ENCODE peak calls at places on chromosomes 6 and 20, in nine cellular contexts. S is left ventricle myocardium inferior; N is neuronal stem cell; W is esophagus squamous epithelium; F is RWPE2; J is uterus; C is adrenal gland; Z is CD8-positive, alpha-beta T cell; P is right lobe of liver. Q is an unnamed sample. For H3K4me1, the result is how much of the 10 kb centered on the place peaks cover.

GRCh38 chr6:20998748-20999448 is 464.6 kb downstream of the CDKAL1 start:
- DNase-seq in S (no peak), C (no peak), P (no peak), Z (no peak), W (no peak), F (no peak), J (no peak), N (no peak), Q (no peak)

GRCh38 chr6:10759312-10759839 is 11.8 kb downstream of the TMEM14B start:
- DNase-seq in W (no peak), J (no peak), C (no peak), N (peak), F (peak), S (no peak), Z (no peak), P (no peak), Q (no peak)

GRCh38 chr6:32129297-32130088 is 595 bp downstream of the FKBPL start:
- DNase-seq in S (no peak), Z (no peak), W (no peak), N (no peak), P (no peak), J (no peak), C (no peak), F (no peak), Q (no peak)

GRCh38 chr20:2559641-2560040 is 23.3 kb downstream of the TMC2 start:
- DNase-seq in S (no peak), Z (no peak), P (no peak), F (no peak), C (no peak), W (no peak), J (no peak), N (no peak), Q (no peak)

GRCh38 chr6:18293192-18293904 is 29.0 kb upstream of the DEK start:
- DNase-seq in N (no peak), W (no peak), F (no peak), P (no peak), J (no peak), Z (no peak), S (no peak), C (no peak), Q (no peak)

GRCh38 chr6:99151634-99152344 is 197.7 kb downstream of the FAXC start:
- DNase-seq in W (no peak), S (peak), J (no peak), F (no peak), P (peak), N (peak), Z (no peak), C (peak), Q (peak)

GRCh38 chr6:132687306-132687705 is 26.5 kb downstream of the VNN1 start:
- DNase-seq in Z (no peak), S (no peak), F (no peak), N (no peak), W (no peak), J (no peak), C (no peak), P (no peak), Q (no peak)

GRCh38 chr20:1320016-1320415 is 8.9 kb downstream of the SDCBP2 start:
- DNase-seq in C (no peak), N (no peak), Z (no peak), F (no peak), J (no peak), S (no peak), P (no peak), W (no peak), Q (no peak)

GRCh38 chr6:137531376-137532092 is 37.3 kb upstream of the OLIG3 start:
- DNase-seq in Z (no peak), S (no peak), F (no peak), N (no peak), C (no peak), P (no peak), J (no peak), W (no peak), Q (no peak)

GRCh38 chr20:37816003-37816402 is 86.9 kb upstream of the VSTM2L start:
- DNase-seq in F (no peak), Z (no peak), W (no peak), J (no peak), N (no peak), P (no peak), C (no peak), S (no peak), Q (no peak)

GRCh38 chr20:51613576-51613975 is 71.1 kb upstream of the NFATC2 start:
- DNase-seq in P (no peak), F (no peak), N (no peak), C (no peak), S (no peak), Z (no peak), W (no peak), J (peak), Q (no peak)

GRCh38 chr6:57205550-57206328 is 16.4 kb downstream of the RAB23 start:
- DNase-seq in S (no peak), W (no peak), J (no peak), F (no peak), Z (no peak), P (no peak), C (no peak), N (no peak), Q (no peak)

GRCh38 chr6:166259296-166259977 is 48.8 kb downstream of the PRR18 start:
- DNase-seq in F (no peak), S (no peak), C (no peak), J (no peak), P (no peak), W (no peak), N (no peak), Z (peak), Q (no peak)

GRCh38 chr6:144602523-144603180 is 317.5 kb downstream of the UTRN start:
- DNase-seq in N (no peak), Z (no peak), C (no peak), W (no peak), F (no peak), J (no peak), P (no peak), S (no peak), Q (no peak)

GRCh38 chr6:108904731-108905130 is 56.5 kb downstream of the ARMC2 start:
- DNase-seq in W (no peak), F (no peak), N (no peak), P (no peak), J (no peak), Z (no peak), S (no peak), C (no peak), Q (no peak)

GRCh38 chr6:16523550-16524379 is 237.5 kb downstream of the ATXN1 start:
- DNase-seq in S (no peak), W (no peak), Z (no peak), C (no peak), F (no peak), J (no peak), P (no peak), N (no peak), Q (peak)

GRCh38 chr6:38420207-38420606 is 219.5 kb downstream of the BTBD9 start:
- DNase-seq in N (no peak), W (no peak), F (no peak), C (no peak), P (no peak), Z (no peak), S (no peak), J (no peak), Q (no peak)

GRCh38 chr20:4581838-4582237 is 139.9 kb upstream of the PRND start:
- DNase-seq in J (no peak), Z (no peak), S (no peak), P (no peak), C (no peak), W (no peak), F (no peak), N (no peak), Q (no peak)

GRCh38 chr20:36555248-36555647 is 13.9 kb downstream of the MYL9 start:
- DNase-seq in J (no peak), Z (no peak), C (no peak), F (no peak), W (no peak), N (no peak), S (no peak), P (no peak), Q (no peak)

GRCh38 chr6:96157018-96157565 is 141.3 kb downstream of the FUT9 start:
- DNase-seq in N (no peak), F (no peak), Z (no peak), W (no peak), S (no peak), P (no peak), J (no peak), C (no peak), Q (no peak)

GRCh38 chr20:1330075-1330830 is 1.3 kb upstream of the SDCBP2 start:
- DNase-seq in J (peak), W (no peak), N (no peak), C (peak), Z (peak), S (peak), P (peak), F (peak), Q (peak)

GRCh38 chr20:2470051-2470431 is 548 bp downstream of the SNRPB start:
- DNase-seq in C (peak), N (peak), S (no peak), P (peak), Z (peak), F (no peak), W (no peak), J (no peak), Q (peak)

GRCh38 chr20:33261465-33261864 is 21.5 kb upstream of the BPIFB1 start:
- DNase-seq in N (no peak), C (no peak), F (peak), S (no peak), W (no peak), J (no peak), Z (no peak), P (no peak), Q (no peak)

GRCh38 chr6:5184878-5185277 is 75.9 kb downstream of the LYRM4 start:
- DNase-seq in F (no peak), P (no peak), W (no peak), Z (no peak), J (no peak), C (no peak), S (no peak), N (no peak), Q (no peak)

GRCh38 chr20:40287683-40288082 is 401.4 kb downstream of the MAFB start:
- DNase-seq in Z (no peak), J (no peak), S (no peak), C (no peak), F (no peak), P (no peak), W (no peak), N (no peak), Q (no peak)
- H3K27ac ChIP-seq in Z (no peak), J (no peak), S (no peak), C (no peak), F (peak), P (no peak), W (peak), N (no peak), Q (no peak)

GRCh38 chr6:30890646-30891449 is 6.5 kb downstream of the DDR1 start:
- DNase-seq in P (peak), Z (no peak), F (no peak), C (no peak), J (peak), S (no peak), W (no peak), N (no peak), Q (no peak)
- H3K4me1 ChIP-seq in P (under half), Z (under half), F (under half), C (under half), J (under half), S (under half), W (under half), N (under half), Q (under half)

DNA sequence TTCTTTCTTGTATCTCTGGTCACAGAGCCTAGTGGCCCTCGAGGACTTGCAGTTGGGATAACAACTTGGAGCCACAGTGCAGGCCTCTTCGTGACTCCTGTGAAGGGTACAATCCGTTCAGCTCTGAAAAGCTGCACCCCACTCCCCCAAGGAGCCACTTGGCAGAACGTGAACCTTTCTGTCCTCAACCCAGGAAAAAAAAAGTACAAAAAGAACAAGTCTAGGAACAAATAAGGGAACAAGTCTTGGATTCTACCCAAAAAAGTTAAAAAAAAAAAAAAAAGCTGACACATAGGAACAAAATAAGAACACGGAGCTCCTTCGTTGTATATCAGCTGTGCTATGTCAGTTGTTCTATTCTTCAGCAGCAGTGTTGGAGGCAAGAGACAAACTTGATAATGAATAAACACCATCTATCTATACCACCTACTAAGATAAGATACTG is 77.9 kb upstream of the TULP1 start:
- DNase-seq in P (no peak), N (no peak), Z (no peak), W (no peak), C (peak), J (peak), F (no peak), S (peak), Q (peak)
- H3K27ac ChIP-seq in P (peak), N (no peak), Z (no peak), W (peak), C (no peak), J (peak), F (peak), S (peak), Q (peak)

GRCh38 chr20:20768202-20768815 is 55.9 kb upstream of the RALGAPA2 start:
- DNase-seq in N (no peak), J (no peak), S (no peak), Z (no peak), C (no peak), W (no peak), P (no peak), F (no peak), Q (no peak)
- H3K4me1 ChIP-seq in N (under half), J (under half), S (under half), Z (under half), C (under half), W (under half), P (under half), F (under half), Q (under half)

DNA sequence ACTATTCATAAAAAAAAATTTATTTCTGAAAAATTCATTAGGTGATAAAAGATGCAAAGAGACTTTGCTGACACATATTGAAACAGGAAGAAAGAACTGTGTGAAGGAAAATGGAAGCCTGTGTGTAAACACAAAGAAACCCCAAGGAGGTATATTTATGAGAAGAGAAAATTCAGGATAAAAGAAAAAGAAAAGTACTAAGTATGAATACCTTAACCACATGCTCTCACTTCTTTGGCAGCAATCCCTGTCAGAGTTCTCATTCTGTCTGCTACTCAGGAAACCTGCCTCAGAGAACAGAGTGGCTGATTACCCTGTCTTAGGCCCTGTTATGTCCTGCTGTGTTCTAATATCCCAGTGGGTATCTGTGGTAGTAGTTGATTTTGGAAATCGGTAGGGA is 457.9 kb downstream of the TBC1D32 start:
- DNase-seq in F (no peak), Z (no peak), C (no peak), J (no peak), W (no peak), N (no peak), S (no peak), P (no peak), Q (no peak)
- H3K27ac ChIP-seq in F (no peak), Z (no peak), C (no peak), J (no peak), W (no peak), N (no peak), S (no peak), P (no peak), Q (no peak)